ENCODE peak calls at places on chromosomes 11 and 22, in five cellular contexts. B, O, H, R and S are unnamed samples.

GRCh38 chr11:68337399-68337835 is 25.0 kb downstream of the LRP5 start:
- DNase-seq in R (no peak), B (no peak), H (no peak), O (no peak), S (no peak)

GRCh38 chr11:60864856-60865513 is 2.4 kb upstream of the ZP1 start:
- DNase-seq in B (no peak), H (no peak), O (no peak), R (no peak), S (no peak)

GRCh38 chr11:66090288-66090687 is 20.2 kb downstream of the PACS1 start:
- DNase-seq in B (no peak), R (no peak), H (no peak), O (no peak), S (no peak)

GRCh38 chr22:29994027-29994715 is 86.1 kb upstream of the HORMAD2 start:
- DNase-seq in O (no peak), B (no peak), H (peak), R (no peak), S (peak)

GRCh38 chr11:2708151-2708581 is 8.4 kb upstream of the KCNQ1OT1 start:
- DNase-seq in H (no peak), R (no peak), O (no peak), B (no peak), S (no peak)

GRCh38 chr11:67027943-67028542 is 5.1 kb downstream of the SYT12 start:
- DNase-seq in R (peak), O (peak), H (no peak), B (no peak), S (no peak)

GRCh38 chr11:12110201-12110713 is at the start of gene MICAL2:
- DNase-seq in B (peak), O (peak), H (peak), R (peak), S (peak)

GRCh38 chr11:87258171-87258833 is 220.6 kb downstream of the TMEM135 start:
- DNase-seq in H (no peak), B (no peak), R (no peak), O (no peak), S (no peak)

GRCh38 chr22:48333816-48334735 is 1493.6 kb downstream of the BRD1 start:
- DNase-seq in R (no peak), B (no peak), O (no peak), H (no peak), S (no peak)

GRCh38 chr11:235998-236773 is at the start of gene SIRT3:
- DNase-seq in H (peak), B (peak), O (peak), R (peak), S (peak)

GRCh38 chr11:2002807-2003206 is 5.2 kb upstream of the H19 start:
- DNase-seq in R (no peak), H (no peak), O (no peak), B (no peak), S (no peak)

GRCh38 chr11:8652140-8652539 is 30.3 kb downstream of the TRIM66 start:
- DNase-seq in B (no peak), R (no peak), O (no peak), H (no peak), S (no peak)

GRCh38 chr22:28424427-28425080 is 255.1 kb downstream of the TTC28 start:
- DNase-seq in R (no peak), O (no peak), B (no peak), H (peak), S (peak)

GRCh38 chr22:23236440-23237139 is 56.3 kb downstream of the BCR start:
- DNase-seq in R (peak), O (no peak), B (no peak), H (no peak), S (no peak)

GRCh38 chr11:96045622-96046456 is 121.9 kb upstream of the MTMR2 start:
- DNase-seq in H (no peak), R (no peak), B (peak), O (no peak), S (peak)

GRCh38 chr11:46679252-46680163 is 20.9 kb downstream of the ARHGAP1 start:
- DNase-seq in R (no peak), B (no peak), H (no peak), O (no peak), S (no peak)

GRCh38 chr11:59754494-59754858 is 700 bp upstream of the STX3 start:
- DNase-seq in B (no peak), H (no peak), R (no peak), O (no peak), S (peak)

GRCh38 chr11:66172146-66172545 is 96.3 kb upstream of the RAB1B start:
- DNase-seq in R (no peak), O (no peak), H (no peak), B (no peak), S (no peak)

GRCh38 chr11:62139526-62140301 is 15.9 kb downstream of the INCENP start:
- DNase-seq in R (no peak), B (no peak), O (no peak), H (no peak), S (peak)

GRCh38 chr11:92227233-92227593 is 2.6 kb downstream of the FAT3 start:
- DNase-seq in R (no peak), O (no peak), H (no peak), B (no peak), S (peak)

GRCh38 chr11:44870615-44871176 is 80.0 kb downstream of the TP53I11 start:
- DNase-seq in B (no peak), O (no peak), H (no peak), R (no peak), S (no peak)

GRCh38 chr22:24049211-24049610 is 38.1 kb downstream of the CABIN1 start:
- DNase-seq in H (no peak), R (no peak), B (no peak), O (no peak), S (no peak)

DNA sequence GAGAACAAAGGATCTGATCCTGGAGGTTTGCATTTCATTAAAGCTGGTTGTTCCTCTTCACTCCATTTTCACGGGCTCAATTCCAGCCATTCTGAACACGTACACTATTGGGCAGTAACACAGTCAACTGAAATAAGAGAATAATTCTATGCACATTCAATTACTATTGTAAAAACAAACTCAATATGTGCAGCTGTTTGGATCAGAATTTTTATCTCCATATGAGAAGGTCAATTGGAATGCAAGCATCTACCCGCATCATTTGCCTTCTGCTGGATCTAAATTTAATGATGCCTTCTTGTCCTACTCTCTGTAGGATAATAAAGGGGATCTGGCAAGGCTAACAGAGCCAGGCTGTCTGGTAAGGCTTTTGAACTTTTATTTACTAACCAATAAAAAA is 562.8 kb upstream of the CCDC179 start:
- DNase-seq in B (no peak), R (no peak), H (no peak), O (no peak), S (no peak)
- H2AFZ ChIP-seq in B (no peak), R (no peak), H (no peak), O (no peak), S (no peak)

GRCh38 chr22:31090217-31091085 is 9.3 kb downstream of the SMTN start:
- DNase-seq in O (no peak), B (no peak), R (no peak), H (no peak), S (peak)
- TF ChIP-seq EP300 in O (no peak), B (no peak), R (no peak), H (no peak), S (no peak)

GRCh38 chr22:20965104-20965887 is 1.8 kb upstream of the AIFM3 start:
- DNase-seq in O (no peak), H (no peak), R (peak), B (no peak), S (peak)
- H2AFZ ChIP-seq in O (no peak), H (no peak), R (peak), B (no peak), S (no peak)

GRCh38 chr22:31107206-31108118 is at the start of gene SELENOM:
- DNase-seq in B (peak), H (peak), O (peak), R (peak), S (peak)
- TF ChIP-seq EP300 in B (no peak), H (no peak), O (no peak), R (no peak), S (no peak)

GRCh38 chr11:14078941-14079522 is 116.5 kb downstream of the SPON1 start:
- DNase-seq in O (no peak), R (no peak), H (no peak), B (no peak), S (no peak)
- H2AFZ ChIP-seq in O (no peak), R (no peak), H (no peak), B (no peak), S (no peak)